ENCODE peak calls at places on chromosomes 6 and 20, in eight cellular contexts. E, L, Q, B, D, Z, F and Y are unnamed samples.

GRCh38 chr20:61331542-61331941 is 79.5 kb downstream of the CDH4 start:
- DNase-seq in E (no peak), L (no peak), Q (no peak), B (no peak), D (no peak), Z (no peak), F (no peak), Y (no peak)

GRCh38 chr6:108969776-108970175 is 121.6 kb downstream of the ARMC2 start:
- DNase-seq in E (no peak), L (no peak), Q (peak), B (no peak), D (no peak), Z (no peak), F (no peak), Y (no peak)

GRCh38 chr20:13671500-13672288 is 33.0 kb upstream of the TASP1 start:
- DNase-seq in E (no peak), L (no peak), Q (peak), B (no peak), D (no peak), Z (no peak), F (peak), Y (no peak)

GRCh38 chr20:35952480-35953410 is 1.6 kb downstream of the SCAND1 start:
- DNase-seq in E (no peak), L (no peak), Q (peak), B (no peak), D (no peak), Z (peak), F (no peak), Y (peak)

GRCh38 chr20:35644806-35645205 is 19.9 kb downstream of the CPNE1 start:
- DNase-seq in E (no peak), L (no peak), Q (no peak), B (no peak), D (no peak), Z (no peak), F (no peak), Y (no peak)

GRCh38 chr6:130406935-130407532 is 41.2 kb downstream of the TMEM200A start:
- DNase-seq in E (no peak), L (no peak), Q (no peak), B (no peak), D (no peak), Z (no peak), F (peak), Y (no peak)

GRCh38 chr20:40807094-40807623 is 118.1 kb upstream of the MAFB start:
- DNase-seq in E (no peak), L (no peak), Q (no peak), B (no peak), D (no peak), Z (peak), F (no peak), Y (no peak)

GRCh38 chr20:6590891-6591679 is 176.4 kb upstream of the BMP2 start:
- DNase-seq in E (no peak), L (no peak), Q (peak), B (no peak), D (no peak), Z (no peak), F (peak), Y (peak)

GRCh38 chr6:135995160-135995898 is 143.8 kb downstream of the PDE7B start:
- DNase-seq in E (no peak), L (no peak), Q (peak), B (no peak), D (no peak), Z (no peak), F (peak), Y (no peak)

GRCh38 chr20:37677969-37678610 is 15.7 kb upstream of the CTNNBL1 start:
- DNase-seq in E (no peak), L (no peak), Q (no peak), B (no peak), D (no peak), Z (no peak), F (no peak), Y (no peak)

GRCh38 chr6:27209659-27210269 is 37.7 kb upstream of the PRSS16 start:
- DNase-seq in E (no peak), L (no peak), Q (no peak), B (no peak), D (no peak), Z (no peak), F (no peak), Y (no peak)

GRCh38 chr6:119340766-119341487 is 8.6 kb downstream of the MAN1A1 start:
- DNase-seq in E (no peak), L (no peak), Q (no peak), B (no peak), D (no peak), Z (peak), F (no peak), Y (no peak)

GRCh38 chr20:32538526-32538918 is 46.6 kb downstream of the NOL4L start:
- DNase-seq in E (no peak), L (peak), Q (no peak), B (peak), D (peak), Z (peak), F (no peak), Y (no peak)

GRCh38 chr20:11229772-11230171 is 556.0 kb upstream of the JAG1 start:
- DNase-seq in E (peak), L (no peak), Q (peak), B (peak), D (no peak), Z (peak), F (peak), Y (no peak)

GRCh38 chr20:40945754-40946451 is 82.7 kb upstream of the TOP1 start:
- DNase-seq in E (no peak), L (no peak), Q (peak), B (peak), D (no peak), Z (peak), F (peak), Y (no peak)

GRCh38 chr6:88891135-88891845 is 72.1 kb downstream of the RNGTT start:
- DNase-seq in E (no peak), L (no peak), Q (peak), B (no peak), D (no peak), Z (no peak), F (no peak), Y (no peak)

GRCh38 chr6:111530218-111530617 is 47.2 kb upstream of the REV3L start:
- DNase-seq in E (no peak), L (no peak), Q (no peak), B (no peak), D (no peak), Z (no peak), F (no peak), Y (no peak)

GRCh38 chr6:127459231-127459641 is at the start of gene KIAA0408:
- DNase-seq in E (peak), L (no peak), Q (peak), B (peak), D (peak), Z (peak), F (peak), Y (peak)

GRCh38 chr6:43276180-43277082 is 21.6 kb upstream of the SLC22A7 start:
- DNase-seq in E (no peak), L (peak), Q (no peak), B (no peak), D (peak), Z (no peak), F (no peak), Y (no peak)

GRCh38 chr20:35768731-35769664 is 2.8 kb upstream of the PHF20 start:
- DNase-seq in E (peak), L (peak), Q (peak), B (peak), D (peak), Z (peak), F (peak), Y (peak)

GRCh38 chr6:21587925-21588811 is 5.4 kb upstream of the SOX4 start:
- DNase-seq in E (peak), L (peak), Q (peak), B (peak), D (peak), Z (peak), F (peak), Y (peak)

GRCh38 chr6:73121421-73121993 is 103.8 kb downstream of the KHDC1L start:
- DNase-seq in E (no peak), L (no peak), Q (peak), B (no peak), D (no peak), Z (no peak), F (no peak), Y (no peak)

GRCh38 chr6:135250751-135251356 is 69.7 kb downstream of the MYB start:
- DNase-seq in E (no peak), L (no peak), Q (no peak), B (no peak), D (no peak), Z (no peak), F (no peak), Y (peak)

GRCh38 chr6:152815230-152815922 is 64.8 kb downstream of the VIP start:
- DNase-seq in E (no peak), L (no peak), Q (no peak), B (no peak), D (no peak), Z (no peak), F (no peak), Y (no peak)

GRCh38 chr6:129774697-129775447 is 64.9 kb upstream of the ARHGAP18 start:
- DNase-seq in E (peak), L (peak), Q (peak), B (peak), D (peak), Z (peak), F (peak), Y (peak)

GRCh38 chr6:52359403-52359802 is 2.5 kb upstream of the PAQR8 start:
- DNase-seq in E (no peak), L (no peak), Q (no peak), B (no peak), D (no peak), Z (no peak), F (no peak), Y (no peak)

GRCh38 chr6:13877116-13877515 is 47.6 kb upstream of the RNF182 start:
- DNase-seq in E (no peak), L (no peak), Q (peak), B (no peak), D (no peak), Z (no peak), F (peak), Y (no peak)

GRCh38 chr6:70299456-70299855 is 3.4 kb downstream of the COL9A1 start:
- DNase-seq in E (no peak), L (no peak), Q (peak), B (no peak), D (no peak), Z (peak), F (no peak), Y (no peak)

GRCh38 chr6:154835307-154835706 is 102.1 kb downstream of the SCAF8 start:
- DNase-seq in E (no peak), L (no peak), Q (no peak), B (no peak), D (no peak), Z (no peak), F (no peak), Y (no peak)

GRCh38 chr6:111666812-111667211 is 61.1 kb upstream of the TRAF3IP2 start:
- DNase-seq in E (no peak), L (no peak), Q (no peak), B (no peak), D (no peak), Z (no peak), F (no peak), Y (no peak)

GRCh38 chr6:122696079-122696478 is 83.4 kb upstream of the FABP7 start:
- DNase-seq in E (no peak), L (no peak), Q (peak), B (no peak), D (no peak), Z (no peak), F (peak), Y (no peak)

GRCh38 chr20:48025661-48026060 is 240.4 kb upstream of the SULF2 start:
- DNase-seq in E (no peak), L (no peak), Q (peak), B (no peak), D (no peak), Z (no peak), F (peak), Y (no peak)

GRCh38 chr6:101202975-101203374 is 190.5 kb upstream of the GRIK2 start:
- DNase-seq in E (no peak), L (no peak), Q (no peak), B (no peak), D (no peak), Z (no peak), F (no peak), Y (no peak)

GRCh38 chr20:43843096-43843964 is 71.3 kb upstream of the TOX2 start:
- DNase-seq in E (peak), L (no peak), Q (peak), B (no peak), D (no peak), Z (no peak), F (peak), Y (no peak)

GRCh38 chr6:2257358-2257757 is 12.0 kb upstream of the GMDS start:
- DNase-seq in E (no peak), L (no peak), Q (no peak), B (no peak), D (no peak), Z (no peak), F (no peak), Y (no peak)

GRCh38 chr6:43584892-43585570 is 9.0 kb downstream of the POLH start:
- DNase-seq in E (no peak), L (no peak), Q (peak), B (no peak), D (no peak), Z (no peak), F (no peak), Y (no peak)

GRCh38 chr20:48625136-48625900 is 202.5 kb downstream of the PREX1 start:
- DNase-seq in E (no peak), L (no peak), Q (no peak), B (no peak), D (no peak), Z (no peak), F (no peak), Y (no peak)

GRCh38 chr6:132391391-132392291 is 9.6 kb downstream of the MOXD1 start:
- DNase-seq in E (peak), L (no peak), Q (peak), B (no peak), D (no peak), Z (no peak), F (peak), Y (no peak)

GRCh38 chr6:33958208-33958862 is 154.5 kb upstream of the MLN start:
- DNase-seq in E (no peak), L (no peak), Q (no peak), B (peak), D (peak), Z (peak), F (no peak), Y (no peak)
- TF ChIP-seq CTCF in E (no peak), L (no peak), Q (no peak), B (peak), D (peak), Z (peak), F (no peak), Y (no peak)

GRCh38 chr6:139753198-139753861 is 378.9 kb upstream of the CITED2 start:
- DNase-seq in E (no peak), L (no peak), Q (peak), B (no peak), D (no peak), Z (no peak), F (peak), Y (no peak)
- H3K4me3 ChIP-seq in E (no peak), L (no peak), Q (no peak), B (no peak), D (no peak), Z (no peak), F (no peak), Y (no peak)

GRCh38 chr6:78861509-78861908 is 5.8 kb upstream of the IRAK1BP1 start:
- DNase-seq in E (no peak), L (no peak), Q (no peak), B (no peak), D (no peak), Z (no peak), F (no peak), Y (no peak)
- TF ChIP-seq CTCF in E (no peak), L (no peak), Q (no peak), B (no peak), D (no peak), Z (no peak), F (peak), Y (no peak)

GRCh38 chr6:138651491-138651890 is 122.1 kb upstream of the CCDC28A start:
- DNase-seq in E (no peak), L (no peak), Q (no peak), B (no peak), D (no peak), Z (no peak), F (no peak), Y (no peak)

GRCh38 chr6:138643210-138643609 is 130.4 kb upstream of the CCDC28A start:
- DNase-seq in E (no peak), L (no peak), Q (no peak), B (no peak), D (no peak), Z (no peak), F (no peak), Y (no peak)

GRCh38 chr6:138645976-138646640 is 127.5 kb upstream of the CCDC28A start:
- DNase-seq in E (no peak), L (no peak), Q (no peak), B (no peak), D (no peak), Z (no peak), F (no peak), Y (no peak)

GRCh38 chr6:138648127-138648526 is 125.4 kb upstream of the CCDC28A start:
- DNase-seq in E (no peak), L (no peak), Q (no peak), B (no peak), D (no peak), Z (no peak), F (no peak), Y (no peak)

GRCh38 chr6:138647006-138647405 is 126.6 kb upstream of the CCDC28A start:
- DNase-seq in E (no peak), L (no peak), Q (peak), B (no peak), D (no peak), Z (no peak), F (peak), Y (no peak)
- H3K4me3 ChIP-seq in E (no peak), L (no peak), Q (peak), B (no peak), D (peak), Z (no peak), F (peak), Y (no peak)

DNA sequence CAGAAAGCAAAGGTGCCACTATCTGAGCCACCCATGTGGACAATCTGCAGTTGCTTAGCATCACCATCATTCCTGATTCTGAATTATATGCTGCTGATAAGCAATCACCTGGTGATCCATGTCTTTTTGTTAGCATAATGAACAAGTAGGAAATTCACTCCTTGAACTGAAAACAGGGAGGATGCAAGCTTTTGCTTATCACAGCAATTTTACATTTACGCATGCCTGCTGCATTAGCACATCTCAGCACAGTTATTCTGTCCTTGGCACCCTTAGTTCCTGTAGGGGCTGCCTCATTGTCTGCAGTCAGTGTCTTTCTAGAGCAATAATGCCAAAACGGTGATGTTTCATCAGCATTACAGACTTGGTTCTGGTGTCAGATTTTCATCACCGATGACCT is 162.6 kb downstream of the KIF16B start:
- DNase-seq in E (no peak), L (no peak), Q (no peak), B (no peak), D (no peak), Z (no peak), F (no peak), Y (no peak)
- TF ChIP-seq CTCF in E (no peak), L (no peak), Q (no peak), B (no peak), D (no peak), Z (no peak), F (no peak), Y (no peak)

DNA sequence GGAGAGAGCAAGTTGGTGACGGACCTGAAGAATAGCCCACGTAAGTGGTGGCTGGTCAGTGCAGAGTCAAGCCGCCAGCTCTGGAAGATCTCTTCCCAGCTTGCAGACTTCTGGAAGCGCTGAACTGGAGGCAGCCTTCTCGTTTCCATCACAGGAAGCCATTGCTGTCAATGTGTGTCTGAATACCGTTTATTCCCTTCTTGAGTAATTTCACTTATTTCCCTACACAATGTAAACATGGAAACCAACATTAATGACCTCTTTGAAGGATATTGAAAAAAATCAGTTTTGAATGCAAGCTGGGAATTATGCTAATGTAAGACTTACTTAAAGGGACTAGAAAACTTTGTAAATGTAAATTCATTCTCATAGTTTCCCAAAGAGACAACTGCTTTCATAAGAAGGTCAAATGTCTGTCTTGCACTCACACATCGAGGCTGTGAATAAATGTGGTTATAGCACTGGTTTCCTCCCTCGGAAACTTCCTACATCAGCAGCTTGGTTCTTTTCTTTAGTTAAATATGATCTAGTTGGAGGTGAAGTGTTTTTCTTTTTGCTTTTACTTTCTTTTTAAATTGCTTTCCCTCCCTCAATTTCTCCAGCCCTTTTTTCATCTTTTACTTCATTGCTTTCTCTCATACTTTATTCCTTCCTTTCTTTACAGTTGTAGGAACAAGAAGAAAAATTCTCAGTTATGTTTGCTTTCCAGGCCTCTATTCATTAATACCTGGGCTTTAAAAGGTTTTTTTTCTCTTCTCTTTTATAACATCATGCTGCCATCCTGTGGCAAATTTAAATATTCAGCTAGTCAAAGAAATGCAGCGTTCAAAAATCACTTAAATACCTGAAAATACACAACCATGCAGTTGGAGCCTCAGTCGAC is 108.2 kb downstream of the TNFAIP3 start:
- DNase-seq in E (no peak), L (peak), Q (peak), B (no peak), D (no peak), Z (no peak), F (no peak), Y (no peak)
- H3K4me3 ChIP-seq in E (no peak), L (peak), Q (no peak), B (no peak), D (no peak), Z (no peak), F (no peak), Y (no peak)

GRCh38 chr20:62368629-62369507 is 1.8 kb upstream of the LAMA5 start:
- DNase-seq in E (peak), L (no peak), Q (peak), B (no peak), D (peak), Z (peak), F (peak), Y (no peak)
- TF ChIP-seq CTCF in E (no peak), L (no peak), Q (no peak), B (peak), D (peak), Z (peak), F (peak), Y (no peak)

GRCh38 chr6:84043555-84043954 is 10.0 kb downstream of the MRAP2 start:
- DNase-seq in E (no peak), L (no peak), Q (no peak), B (no peak), D (no peak), Z (no peak), F (no peak), Y (no peak)

GRCh38 chr6:84046755-84047154 is 13.2 kb downstream of the MRAP2 start:
- DNase-seq in E (no peak), L (no peak), Q (no peak), B (no peak), D (no peak), Z (no peak), F (no peak), Y (no peak)

GRCh38 chr6:84048588-84048987 is 15.0 kb downstream of the MRAP2 start:
- DNase-seq in E (no peak), L (no peak), Q (no peak), B (no peak), D (no peak), Z (no peak), F (no peak), Y (no peak)

GRCh38 chr6:84037425-84038089 is 4.0 kb downstream of the MRAP2 start:
- DNase-seq in E (no peak), L (no peak), Q (no peak), B (no peak), D (no peak), Z (no peak), F (no peak), Y (no peak)

DNA sequence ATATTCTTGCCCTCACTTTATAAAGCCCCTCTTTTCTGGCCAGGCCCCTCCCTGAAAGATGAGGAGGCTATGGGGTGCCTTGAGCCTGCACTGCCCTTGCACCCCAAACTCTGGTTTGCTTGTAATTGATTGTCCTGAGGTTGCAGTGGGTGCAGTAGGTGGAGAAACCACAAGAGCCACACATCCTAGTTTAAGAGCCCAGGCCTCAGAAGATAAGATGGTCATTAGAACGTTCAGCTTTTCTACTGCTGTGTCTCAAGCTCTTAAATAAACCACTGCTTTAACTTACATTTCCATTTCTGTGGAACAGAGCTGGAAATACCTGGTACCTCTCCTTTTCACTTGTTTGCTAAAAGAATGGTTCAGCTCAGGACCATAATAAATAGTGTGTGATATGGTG is 9.0 kb downstream of the MRAP2 start:
- DNase-seq in E (no peak), L (no peak), Q (no peak), B (no peak), D (no peak), Z (no peak), F (no peak), Y (no peak)
- H3K4me3 ChIP-seq in E (no peak), L (no peak), Q (no peak), B (no peak), D (no peak), Z (no peak), F (no peak), Y (no peak)